ENCODE peak calls at places on chromosomes 13 and 19, in ten cellular contexts. E is CD8-positive, alpha-beta T cell; U is osteocyte; D is thoracic aorta; Z is heart left ventricle; L is coronary artery; A is breast epithelium; Q is NB4; F is psoas muscle; P is tibial artery. Y is an unnamed sample.

GRCh38 chr13:76552807-76553206 is 333.4 kb downstream of the KCTD12 start:
- DNase-seq in E (no peak), U (no peak), D (no peak), Z (no peak), L (no peak), A (no peak), Q (no peak), F (no peak), P (no peak), Y (no peak)

GRCh38 chr13:46553886-46554855 is 1.2 kb downstream of the LRCH1 start:
- DNase-seq in E (peak), U (peak), D (peak), Z (peak), L (peak), A (peak), Q (peak), F (peak), P (peak), Y (peak)

GRCh38 chr19:40756502-40757110 is 5.6 kb downstream of the SNRPA start:
- DNase-seq in E (no peak), U (no peak), D (no peak), Z (no peak), L (no peak), A (no peak), Q (no peak), F (no peak), P (no peak), Y (no peak)

GRCh38 chr19:4970558-4971423 is 1.9 kb downstream of the KDM4B start:
- DNase-seq in E (no peak), U (no peak), D (no peak), Z (no peak), L (peak), A (no peak), Q (no peak), F (peak), P (no peak), Y (no peak)

GRCh38 chr13:27437126-27437525 is 12.7 kb downstream of the GTF3A start:
- DNase-seq in E (no peak), U (no peak), D (no peak), Z (no peak), L (no peak), A (no peak), Q (no peak), F (no peak), P (no peak), Y (no peak)

GRCh38 chr19:35347171-35347929 is at the start of gene FFAR1:
- DNase-seq in E (no peak), U (peak), D (no peak), Z (peak), L (peak), A (no peak), Q (peak), F (no peak), P (peak), Y (peak)

GRCh38 chr19:9936151-9937000 is at the start of gene OLFM2:
- DNase-seq in E (no peak), U (no peak), D (no peak), Z (no peak), L (no peak), A (no peak), Q (no peak), F (no peak), P (no peak), Y (no peak)

GRCh38 chr13:41788552-41788951 is 172.4 kb downstream of the VWA8 start:
- DNase-seq in E (no peak), U (no peak), D (no peak), Z (no peak), L (no peak), A (no peak), Q (peak), F (no peak), P (no peak), Y (no peak)

GRCh38 chr13:110812869-110813645 is 99.6 kb downstream of the ING1 start:
- DNase-seq in E (no peak), U (peak), D (no peak), Z (no peak), L (no peak), A (no peak), Q (no peak), F (no peak), P (no peak), Y (no peak)

GRCh38 chr13:64643066-64643465 is 2587.1 kb downstream of the PCDH9 start:
- DNase-seq in E (no peak), U (no peak), D (no peak), Z (no peak), L (no peak), A (no peak), Q (no peak), F (no peak), P (no peak), Y (no peak)

GRCh38 chr13:97018029-97018819 is 23.9 kb upstream of the OXGR1 start:
- DNase-seq in E (no peak), U (no peak), D (no peak), Z (no peak), L (no peak), A (no peak), Q (peak), F (no peak), P (no peak), Y (no peak)

GRCh38 chr13:93915269-93915809 is 564.1 kb downstream of the DCT start:
- DNase-seq in E (no peak), U (no peak), D (no peak), Z (no peak), L (no peak), A (no peak), Q (no peak), F (no peak), P (no peak), Y (no peak)

GRCh38 chr19:4379383-4380253 is 20.7 kb downstream of the SH3GL1 start:
- DNase-seq in E (no peak), U (no peak), D (no peak), Z (no peak), L (no peak), A (peak), Q (no peak), F (peak), P (no peak), Y (peak)

GRCh38 chr19:34075661-34076091 is 96.6 kb upstream of the LSM14A start:
- DNase-seq in E (no peak), U (no peak), D (no peak), Z (no peak), L (no peak), A (no peak), Q (peak), F (no peak), P (no peak), Y (no peak)

GRCh38 chr19:33814181-33815165 is 17.8 kb downstream of the KCTD15 start:
- DNase-seq in E (no peak), U (no peak), D (no peak), Z (peak), L (no peak), A (no peak), Q (no peak), F (no peak), P (peak), Y (no peak)

GRCh38 chr13:71814806-71815205 is 52.2 kb downstream of the DACH1 start:
- DNase-seq in E (no peak), U (no peak), D (no peak), Z (no peak), L (no peak), A (no peak), Q (no peak), F (no peak), P (no peak), Y (no peak)

GRCh38 chr13:95426631-95427030 is 125.4 kb upstream of the ABCC4 start:
- DNase-seq in E (no peak), U (no peak), D (no peak), Z (no peak), L (no peak), A (no peak), Q (no peak), F (no peak), P (no peak), Y (no peak)

GRCh38 chr13:35917942-35918645 is 213.1 kb downstream of the DCLK1 start:
- DNase-seq in E (no peak), U (no peak), D (no peak), Z (no peak), L (no peak), A (no peak), Q (no peak), F (no peak), P (no peak), Y (no peak)

GRCh38 chr19:15195381-15195964 is 5.3 kb downstream of the NOTCH3 start:
- DNase-seq in E (no peak), U (no peak), D (peak), Z (peak), L (peak), A (peak), Q (peak), F (peak), P (peak), Y (no peak)
- TF ChIP-seq CTCF in E (no peak), U (peak), D (no peak), Z (no peak), L (no peak), A (no peak), Q (no peak), F (no peak), P (peak), Y (no peak)

GRCh38 chr13:98598043-98598442 is 21.1 kb upstream of the STK24 start:
- DNase-seq in E (no peak), U (no peak), D (no peak), Z (no peak), L (no peak), A (no peak), Q (peak), F (no peak), P (no peak), Y (no peak)
- TF ChIP-seq CTCF in E (no peak), U (no peak), D (no peak), Z (no peak), L (no peak), A (no peak), Q (peak), F (no peak), P (no peak), Y (no peak)

GRCh38 chr19:12806242-12807131 is at the start of gene RNASEH2A:
- DNase-seq in E (peak), U (peak), D (no peak), Z (peak), L (peak), A (peak), Q (peak), F (peak), P (peak), Y (no peak)
- TF ChIP-seq CTCF in E (no peak), U (no peak), D (no peak), Z (no peak), L (no peak), A (no peak), Q (no peak), F (no peak), P (peak), Y (no peak)

GRCh38 chr19:20565321-20566018 is at the start of gene ZNF737:
- DNase-seq in E (peak), U (peak), D (peak), Z (peak), L (peak), A (peak), Q (peak), F (peak), P (peak), Y (peak)
- TF ChIP-seq CTCF in E (no peak), U (peak), D (peak), Z (no peak), L (no peak), A (peak), Q (peak), F (peak), P (peak), Y (no peak)

GRCh38 chr19:50511069-50511822 is at the start of gene JOSD2:
- DNase-seq in E (peak), U (peak), D (peak), Z (peak), L (peak), A (peak), Q (peak), F (peak), P (peak), Y (peak)
- TF ChIP-seq CTCF in E (no peak), U (no peak), D (no peak), Z (no peak), L (no peak), A (no peak), Q (no peak), F (no peak), P (peak), Y (no peak)

GRCh38 chr19:48665786-48666185 is 7.0 kb downstream of the NTN5 start:
- DNase-seq in E (no peak), U (no peak), D (no peak), Z (no peak), L (no peak), A (no peak), Q (no peak), F (no peak), P (no peak), Y (no peak)
- TF ChIP-seq CTCF in E (no peak), U (no peak), D (no peak), Z (no peak), L (no peak), A (no peak), Q (no peak), F (no peak), P (no peak), Y (no peak)

DNA sequence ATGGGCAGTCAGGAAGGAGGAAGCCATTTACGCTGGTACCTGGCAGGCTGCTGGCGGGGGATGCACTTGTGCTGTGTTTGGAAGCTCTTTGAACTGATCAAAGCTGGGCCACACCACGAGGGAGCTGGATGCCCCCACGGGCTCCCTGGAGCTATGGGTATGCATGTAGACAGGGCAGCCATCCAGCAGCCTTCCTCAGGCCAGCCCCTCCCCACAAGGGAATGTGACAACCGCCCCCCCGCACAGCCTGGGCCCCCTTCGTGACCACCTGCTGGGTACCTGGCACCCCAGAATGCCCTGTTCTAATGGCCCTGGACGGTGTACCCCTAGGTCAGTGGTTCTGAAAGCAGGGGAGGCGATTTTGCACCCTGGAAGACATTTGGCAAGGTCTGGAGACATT is 42.5 kb upstream of the C19orf12 start:
- DNase-seq in E (no peak), U (no peak), D (no peak), Z (no peak), L (no peak), A (no peak), Q (no peak), F (no peak), P (no peak), Y (no peak)
- TF ChIP-seq CTCF in E (no peak), U (no peak), D (no peak), Z (no peak), L (no peak), A (no peak), Q (no peak), F (no peak), P (no peak), Y (no peak)

DNA sequence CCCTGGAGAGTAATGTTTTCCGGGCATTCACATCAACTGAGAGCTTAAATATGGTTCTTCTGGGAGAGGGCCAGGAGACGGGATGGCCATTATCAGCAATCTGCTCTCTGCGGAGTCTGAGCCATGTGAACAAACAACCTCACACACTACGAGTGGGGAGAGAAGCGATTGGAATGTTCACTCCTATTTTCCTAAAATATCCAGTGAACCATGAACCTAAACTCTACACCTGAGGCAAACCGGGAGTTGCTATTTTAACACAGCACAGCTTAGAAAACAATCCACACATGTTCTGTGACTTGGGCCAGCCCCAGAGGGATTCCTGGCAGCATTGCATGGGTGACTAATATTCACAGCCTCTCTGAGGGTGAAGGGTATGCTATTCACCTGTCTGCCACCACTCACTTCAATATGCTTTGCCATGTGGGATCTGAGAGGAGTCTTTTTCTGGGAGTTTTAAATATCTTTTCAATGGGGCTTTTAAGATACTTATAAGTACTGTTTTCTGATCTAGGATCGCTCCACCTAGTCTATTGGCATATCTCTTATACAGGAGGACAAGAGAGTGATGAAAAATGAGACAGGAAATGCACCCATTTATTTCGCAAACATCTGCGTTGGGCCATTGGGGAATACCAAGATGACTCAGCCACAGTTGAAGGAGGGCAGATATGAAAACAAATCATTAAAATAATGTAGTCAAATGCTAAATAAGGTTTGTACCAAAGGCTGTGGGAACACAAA is 72.6 kb upstream of the SERP2 start:
- DNase-seq in E (no peak), U (no peak), D (no peak), Z (no peak), L (peak), A (peak), Q (peak), F (peak), P (peak), Y (no peak)
- TF ChIP-seq CTCF in E (no peak), U (no peak), D (peak), Z (no peak), L (no peak), A (peak), Q (no peak), F (peak), P (peak), Y (no peak)

DNA sequence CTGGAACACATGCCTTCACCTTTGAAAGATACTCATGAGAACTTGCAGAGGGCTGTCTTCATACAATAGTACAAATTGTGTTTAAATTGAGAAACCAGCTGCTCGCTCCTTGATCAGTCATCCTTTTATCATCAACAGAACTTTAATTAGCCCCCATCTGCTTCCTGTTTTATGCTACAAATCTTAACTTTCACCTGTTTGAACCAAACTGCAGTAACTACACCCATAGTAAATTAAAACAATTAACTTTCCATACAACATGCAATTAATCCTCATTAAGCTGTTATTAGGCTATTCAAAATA is 85.2 kb downstream of the FOXO1 start:
- DNase-seq in E (no peak), U (no peak), D (no peak), Z (no peak), L (no peak), A (no peak), Q (no peak), F (no peak), P (no peak), Y (no peak)
- TF ChIP-seq CTCF in E (no peak), U (no peak), D (no peak), Z (no peak), L (no peak), A (no peak), Q (no peak), F (no peak), P (no peak), Y (no peak)

GRCh38 chr13:86080340-86080995 is 281.2 kb upstream of the SLITRK6 start:
- DNase-seq in E (no peak), U (no peak), D (no peak), Z (no peak), L (no peak), A (no peak), Q (no peak), F (no peak), P (no peak), Y (no peak)

GRCh38 chr13:86082116-86082515 is 282.9 kb upstream of the SLITRK6 start:
- DNase-seq in E (no peak), U (no peak), D (no peak), Z (no peak), L (no peak), A (no peak), Q (no peak), F (no peak), P (no peak), Y (no peak)

GRCh38 chr13:86087241-86087640 is 288.0 kb upstream of the SLITRK6 start:
- DNase-seq in E (no peak), U (no peak), D (no peak), Z (no peak), L (no peak), A (no peak), Q (no peak), F (no peak), P (no peak), Y (no peak)

GRCh38 chr13:86085890-86086289 is 286.7 kb upstream of the SLITRK6 start:
- DNase-seq in E (no peak), U (no peak), D (no peak), Z (no peak), L (no peak), A (no peak), Q (no peak), F (no peak), P (no peak), Y (no peak)
- TF ChIP-seq CTCF in E (no peak), U (peak), D (no peak), Z (no peak), L (no peak), A (no peak), Q (no peak), F (no peak), P (no peak), Y (no peak)